ENCODE peak calls at places on chromosomes 7 and 10, in nine cellular contexts. One of them, this sample, is unnamed.

GRCh38 chr10:21281765-21282484 is 243.6 kb downstream of the SKIDA1 start:
- DNase-seq in skeletal muscle cell: no peak
- DNase-seq in body of pancreas: no peak
- DNase-seq in amniotic stem cell: no peak
- DNase-seq in EH: no peak
- DNase-seq in neural crest cell: no peak
- DNase-seq in cardiac muscle cell: no peak
- DNase-seq in A172: no peak
- DNase-seq in stimulated activated CD4-positive, alpha-beta T cell treated with anti-CD3 and anti-CD28 coated beads, TNF-alpha, amount 100 ng/mL, for 48 hours: no peak
- DNase-seq in this sample: no peak

GRCh38 chr7:57370739-57371098 is 79.3 kb upstream of the ZNF716 start:
- DNase-seq in skeletal muscle cell: no peak
- DNase-seq in body of pancreas: no peak
- DNase-seq in amniotic stem cell: no peak
- DNase-seq in EH: no peak
- DNase-seq in neural crest cell: no peak
- DNase-seq in cardiac muscle cell: no peak
- DNase-seq in A172: no peak
- DNase-seq in stimulated activated CD4-positive, alpha-beta T cell treated with anti-CD3 and anti-CD28 coated beads, TNF-alpha, amount 100 ng/mL, for 48 hours: no peak
- DNase-seq in this sample: no peak

GRCh38 chr7:151671514-151671913 is 151.8 kb upstream of the RHEB start:
- DNase-seq in skeletal muscle cell: no peak
- DNase-seq in body of pancreas: no peak
- DNase-seq in amniotic stem cell: no peak
- DNase-seq in EH: no peak
- DNase-seq in neural crest cell: no peak
- DNase-seq in cardiac muscle cell: no peak
- DNase-seq in A172: no peak
- DNase-seq in stimulated activated CD4-positive, alpha-beta T cell treated with anti-CD3 and anti-CD28 coated beads, TNF-alpha, amount 100 ng/mL, for 48 hours: no peak
- DNase-seq in this sample: no peak

GRCh38 chr10:123747426-123747825 is 81.3 kb downstream of the GPR26 start:
- DNase-seq in skeletal muscle cell: no peak
- DNase-seq in body of pancreas: no peak
- DNase-seq in amniotic stem cell: no peak
- DNase-seq in EH: no peak
- DNase-seq in neural crest cell: no peak
- DNase-seq in cardiac muscle cell: no peak
- DNase-seq in A172: no peak
- DNase-seq in stimulated activated CD4-positive, alpha-beta T cell treated with anti-CD3 and anti-CD28 coated beads, TNF-alpha, amount 100 ng/mL, for 48 hours: no peak
- DNase-seq in this sample: no peak

GRCh38 chr10:23981520-23982309 is 227.2 kb upstream of the KIAA1217 start:
- DNase-seq in skeletal muscle cell: no peak
- DNase-seq in body of pancreas: no peak
- DNase-seq in amniotic stem cell: no peak
- DNase-seq in EH: no peak
- DNase-seq in neural crest cell: no peak
- DNase-seq in cardiac muscle cell: no peak
- DNase-seq in A172: no peak
- DNase-seq in stimulated activated CD4-positive, alpha-beta T cell treated with anti-CD3 and anti-CD28 coated beads, TNF-alpha, amount 100 ng/mL, for 48 hours: no peak
- DNase-seq in this sample: no peak

GRCh38 chr7:112745635-112746034 is 44.6 kb downstream of the TMEM168 start:
- DNase-seq in skeletal muscle cell: no peak
- DNase-seq in body of pancreas: no peak
- DNase-seq in amniotic stem cell: no peak
- DNase-seq in EH: no peak
- DNase-seq in neural crest cell: no peak
- DNase-seq in cardiac muscle cell: no peak
- DNase-seq in A172: no peak
- DNase-seq in stimulated activated CD4-positive, alpha-beta T cell treated with anti-CD3 and anti-CD28 coated beads, TNF-alpha, amount 100 ng/mL, for 48 hours: no peak
- DNase-seq in this sample: no peak

GRCh38 chr10:130193493-130194193 is 57.5 kb downstream of the GLRX3 start:
- DNase-seq in skeletal muscle cell: no peak
- DNase-seq in body of pancreas: no peak
- DNase-seq in amniotic stem cell: no peak
- DNase-seq in EH: no peak
- DNase-seq in neural crest cell: no peak
- DNase-seq in cardiac muscle cell: no peak
- DNase-seq in A172: no peak
- DNase-seq in stimulated activated CD4-positive, alpha-beta T cell treated with anti-CD3 and anti-CD28 coated beads, TNF-alpha, amount 100 ng/mL, for 48 hours: no peak
- DNase-seq in this sample: no peak

GRCh38 chr10:44355630-44356029 is 29.3 kb downstream of the CXCL12 start:
- DNase-seq in skeletal muscle cell: no peak
- DNase-seq in body of pancreas: no peak
- DNase-seq in amniotic stem cell: no peak
- DNase-seq in EH: no peak
- DNase-seq in neural crest cell: no peak
- DNase-seq in cardiac muscle cell: no peak
- DNase-seq in A172: no peak
- DNase-seq in stimulated activated CD4-positive, alpha-beta T cell treated with anti-CD3 and anti-CD28 coated beads, TNF-alpha, amount 100 ng/mL, for 48 hours: no peak
- DNase-seq in this sample: no peak

GRCh38 chr10:29246449-29246848 is 42.4 kb upstream of the LYZL1 start:
- DNase-seq in skeletal muscle cell: no peak
- DNase-seq in body of pancreas: no peak
- DNase-seq in amniotic stem cell: no peak
- DNase-seq in EH: no peak
- DNase-seq in neural crest cell: no peak
- DNase-seq in cardiac muscle cell: no peak
- DNase-seq in A172: no peak
- DNase-seq in stimulated activated CD4-positive, alpha-beta T cell treated with anti-CD3 and anti-CD28 coated beads, TNF-alpha, amount 100 ng/mL, for 48 hours: no peak
- DNase-seq in this sample: no peak

GRCh38 chr10:7501157-7501556 is 90.3 kb upstream of the SFMBT2 start:
- DNase-seq in skeletal muscle cell: no peak
- DNase-seq in body of pancreas: no peak
- DNase-seq in amniotic stem cell: no peak
- DNase-seq in EH: no peak
- DNase-seq in neural crest cell: no peak
- DNase-seq in cardiac muscle cell: no peak
- DNase-seq in A172: no peak
- DNase-seq in stimulated activated CD4-positive, alpha-beta T cell treated with anti-CD3 and anti-CD28 coated beads, TNF-alpha, amount 100 ng/mL, for 48 hours: no peak
- DNase-seq in this sample: no peak

GRCh38 chr10:25278180-25278579 is 103.4 kb downstream of the GPR158 start:
- DNase-seq in skeletal muscle cell: no peak
- DNase-seq in body of pancreas: no peak
- DNase-seq in amniotic stem cell: no peak
- DNase-seq in EH: no peak
- DNase-seq in neural crest cell: no peak
- DNase-seq in cardiac muscle cell: no peak
- DNase-seq in A172: no peak
- DNase-seq in stimulated activated CD4-positive, alpha-beta T cell treated with anti-CD3 and anti-CD28 coated beads, TNF-alpha, amount 100 ng/mL, for 48 hours: no peak
- DNase-seq in this sample: no peak

GRCh38 chr7:92790987-92791386 is 45.4 kb downstream of the CDK6 start:
- DNase-seq in skeletal muscle cell: no peak
- DNase-seq in body of pancreas: no peak
- DNase-seq in amniotic stem cell: peak; percentile 48
- DNase-seq in EH: peak; percentile 90
- DNase-seq in neural crest cell: no peak
- DNase-seq in cardiac muscle cell: no peak
- DNase-seq in A172: peak; percentile 65
- DNase-seq in stimulated activated CD4-positive, alpha-beta T cell treated with anti-CD3 and anti-CD28 coated beads, TNF-alpha, amount 100 ng/mL, for 48 hours: no peak
- DNase-seq in this sample: no peak

GRCh38 chr10:34291466-34292177 is 523.5 kb downstream of the PARD3 start:
- DNase-seq in skeletal muscle cell: no peak
- DNase-seq in body of pancreas: no peak
- DNase-seq in amniotic stem cell: no peak
- DNase-seq in EH: no peak
- DNase-seq in neural crest cell: no peak
- DNase-seq in cardiac muscle cell: no peak
- DNase-seq in A172: no peak
- DNase-seq in stimulated activated CD4-positive, alpha-beta T cell treated with anti-CD3 and anti-CD28 coated beads, TNF-alpha, amount 100 ng/mL, for 48 hours: no peak
- DNase-seq in this sample: no peak

GRCh38 chr7:64706625-64707292 is 40.8 kb downstream of the ZNF107 start:
- DNase-seq in skeletal muscle cell: no peak
- DNase-seq in body of pancreas: no peak
- DNase-seq in amniotic stem cell: no peak
- DNase-seq in EH: no peak
- DNase-seq in neural crest cell: no peak
- DNase-seq in cardiac muscle cell: no peak
- DNase-seq in A172: no peak
- DNase-seq in stimulated activated CD4-positive, alpha-beta T cell treated with anti-CD3 and anti-CD28 coated beads, TNF-alpha, amount 100 ng/mL, for 48 hours: no peak
- DNase-seq in this sample: no peak

GRCh38 chr10:51937736-51938135 is 238.3 kb upstream of the CSTF2T start:
- DNase-seq in skeletal muscle cell: peak; percentile 68
- DNase-seq in body of pancreas: no peak
- DNase-seq in amniotic stem cell: peak; percentile 48
- DNase-seq in EH: peak; percentile 50
- DNase-seq in neural crest cell: no peak
- DNase-seq in cardiac muscle cell: no peak
- DNase-seq in A172: no peak
- DNase-seq in stimulated activated CD4-positive, alpha-beta T cell treated with anti-CD3 and anti-CD28 coated beads, TNF-alpha, amount 100 ng/mL, for 48 hours: no peak
- DNase-seq in this sample: no peak

GRCh38 chr7:30543815-30544525 is 39.3 kb upstream of the GGCT start:
- DNase-seq in skeletal muscle cell: no peak
- DNase-seq in body of pancreas: no peak
- DNase-seq in amniotic stem cell: no peak
- DNase-seq in EH: peak; percentile 46
- DNase-seq in neural crest cell: no peak
- DNase-seq in cardiac muscle cell: no peak
- DNase-seq in A172: peak; percentile 53
- DNase-seq in stimulated activated CD4-positive, alpha-beta T cell treated with anti-CD3 and anti-CD28 coated beads, TNF-alpha, amount 100 ng/mL, for 48 hours: no peak
- DNase-seq in this sample: no peak

GRCh38 chr7:157474685-157475084 is 137.9 kb downstream of the DNAJB6 start:
- DNase-seq in skeletal muscle cell: no peak
- DNase-seq in body of pancreas: no peak
- DNase-seq in amniotic stem cell: no peak
- DNase-seq in EH: peak; percentile 18
- DNase-seq in neural crest cell: no peak
- DNase-seq in cardiac muscle cell: no peak
- DNase-seq in A172: no peak
- DNase-seq in stimulated activated CD4-positive, alpha-beta T cell treated with anti-CD3 and anti-CD28 coated beads, TNF-alpha, amount 100 ng/mL, for 48 hours: no peak
- DNase-seq in this sample: peak; percentile 2

GRCh38 chr10:3776796-3777571 is 8.0 kb downstream of the KLF6 start:
- DNase-seq in skeletal muscle cell: peak; percentile 77
- DNase-seq in body of pancreas: peak; percentile 47
- DNase-seq in amniotic stem cell: no peak
- DNase-seq in EH: peak; percentile 91
- DNase-seq in neural crest cell: no peak
- DNase-seq in cardiac muscle cell: no peak
- DNase-seq in A172: peak; percentile 92
- DNase-seq in stimulated activated CD4-positive, alpha-beta T cell treated with anti-CD3 and anti-CD28 coated beads, TNF-alpha, amount 100 ng/mL, for 48 hours: no peak
- DNase-seq in this sample: no peak

GRCh38 chr7:140189917-140190316 is 13.1 kb upstream of the KDM7A start:
- DNase-seq in skeletal muscle cell: no peak
- DNase-seq in body of pancreas: no peak
- DNase-seq in amniotic stem cell: no peak
- DNase-seq in EH: no peak
- DNase-seq in neural crest cell: no peak
- DNase-seq in cardiac muscle cell: no peak
- DNase-seq in A172: no peak
- DNase-seq in stimulated activated CD4-positive, alpha-beta T cell treated with anti-CD3 and anti-CD28 coated beads, TNF-alpha, amount 100 ng/mL, for 48 hours: no peak
- DNase-seq in this sample: no peak